ENCODE peak calls at places on chromosomes 12 and 14, in eight cellular contexts. One of them, this sample, is unnamed.

GRCh38 chr12:119940881-119941280 is 48.2 kb upstream of the BICDL1 start:
- DNase-seq in stomach: no peak
- DNase-seq in cardiac muscle cell: no peak
- DNase-seq in AG04450: no peak
- DNase-seq in glutamatergic neuron: no peak
- DNase-seq in progenitor cell of endocrine pancreas: no peak
- DNase-seq in GM12865: no peak
- DNase-seq in GM13977: no peak
- DNase-seq in this sample: no peak

GRCh38 chr14:68667313-68667791 is 125.5 kb downstream of the ZFP36L1 start:
- DNase-seq in progenitor cell of endocrine pancreas: no peak
- DNase-seq in stomach: no peak
- DNase-seq in AG04450: no peak
- DNase-seq in GM13977: no peak
- DNase-seq in glutamatergic neuron: no peak
- DNase-seq in GM12865: no peak
- DNase-seq in cardiac muscle cell: no peak
- DNase-seq in this sample: no peak

GRCh38 chr14:85296466-85297210 is 233.3 kb upstream of the FLRT2 start:
- DNase-seq in cardiac muscle cell: peak
- DNase-seq in stomach: no peak
- DNase-seq in GM12865: no peak
- DNase-seq in glutamatergic neuron: no peak
- DNase-seq in progenitor cell of endocrine pancreas: no peak
- DNase-seq in AG04450: peak
- DNase-seq in GM13977: no peak
- DNase-seq in this sample: no peak

GRCh38 chr14:65238456-65238855 is 136.1 kb upstream of the MAX start:
- DNase-seq in GM13977: no peak
- DNase-seq in glutamatergic neuron: no peak
- DNase-seq in AG04450: peak
- DNase-seq in stomach: no peak
- DNase-seq in GM12865: no peak
- DNase-seq in cardiac muscle cell: no peak
- DNase-seq in progenitor cell of endocrine pancreas: no peak
- DNase-seq in this sample: no peak

GRCh38 chr14:88323520-88324199 is 591 bp upstream of the KCNK10 start:
- DNase-seq in GM13977: peak
- DNase-seq in AG04450: no peak
- DNase-seq in stomach: no peak
- DNase-seq in cardiac muscle cell: peak
- DNase-seq in GM12865: peak
- DNase-seq in progenitor cell of endocrine pancreas: peak
- DNase-seq in glutamatergic neuron: peak
- DNase-seq in this sample: peak

GRCh38 chr12:25552681-25553080 is 402 bp downstream of the LMNTD1 start:
- DNase-seq in glutamatergic neuron: no peak
- DNase-seq in progenitor cell of endocrine pancreas: no peak
- DNase-seq in cardiac muscle cell: no peak
- DNase-seq in GM13977: no peak
- DNase-seq in stomach: no peak
- DNase-seq in GM12865: no peak
- DNase-seq in AG04450: peak
- DNase-seq in this sample: no peak

GRCh38 chr12:8157484-8158198 is 826 bp downstream of the ZNF705A start:
- DNase-seq in cardiac muscle cell: no peak
- DNase-seq in GM12865: no peak
- DNase-seq in glutamatergic neuron: no peak
- DNase-seq in progenitor cell of endocrine pancreas: no peak
- DNase-seq in GM13977: no peak
- DNase-seq in stomach: no peak
- DNase-seq in AG04450: no peak
- DNase-seq in this sample: no peak

GRCh38 chr14:101507306-101508150 is 53.8 kb upstream of the DIO3 start:
- DNase-seq in AG04450: no peak
- DNase-seq in glutamatergic neuron: peak
- DNase-seq in stomach: peak
- DNase-seq in cardiac muscle cell: no peak
- DNase-seq in GM12865: no peak
- DNase-seq in GM13977: no peak
- DNase-seq in progenitor cell of endocrine pancreas: no peak
- DNase-seq in this sample: no peak

GRCh38 chr12:69751476-69751875 is 12.8 kb downstream of the RAB3IP start:
- DNase-seq in GM13977: no peak
- DNase-seq in GM12865: no peak
- DNase-seq in glutamatergic neuron: no peak
- DNase-seq in progenitor cell of endocrine pancreas: no peak
- DNase-seq in cardiac muscle cell: no peak
- DNase-seq in AG04450: no peak
- DNase-seq in stomach: no peak
- DNase-seq in this sample: no peak

GRCh38 chr14:103716899-103717411 is 1.3 kb downstream of the ZFYVE21 start:
- DNase-seq in glutamatergic neuron: no peak
- DNase-seq in AG04450: no peak
- DNase-seq in progenitor cell of endocrine pancreas: no peak
- DNase-seq in GM12865: no peak
- DNase-seq in stomach: no peak
- DNase-seq in GM13977: no peak
- DNase-seq in cardiac muscle cell: no peak
- DNase-seq in this sample: no peak
- TF ChIP-seq CTCF in glutamatergic neuron: no peak
- TF ChIP-seq CTCF in AG04450: no peak
- TF ChIP-seq CTCF in progenitor cell of endocrine pancreas: no peak
- TF ChIP-seq CTCF in GM12865: no peak
- TF ChIP-seq CTCF in stomach: no peak
- TF ChIP-seq CTCF in GM13977: no peak
- TF ChIP-seq CTCF in cardiac muscle cell: no peak
- TF ChIP-seq CTCF in this sample: no peak

DNA sequence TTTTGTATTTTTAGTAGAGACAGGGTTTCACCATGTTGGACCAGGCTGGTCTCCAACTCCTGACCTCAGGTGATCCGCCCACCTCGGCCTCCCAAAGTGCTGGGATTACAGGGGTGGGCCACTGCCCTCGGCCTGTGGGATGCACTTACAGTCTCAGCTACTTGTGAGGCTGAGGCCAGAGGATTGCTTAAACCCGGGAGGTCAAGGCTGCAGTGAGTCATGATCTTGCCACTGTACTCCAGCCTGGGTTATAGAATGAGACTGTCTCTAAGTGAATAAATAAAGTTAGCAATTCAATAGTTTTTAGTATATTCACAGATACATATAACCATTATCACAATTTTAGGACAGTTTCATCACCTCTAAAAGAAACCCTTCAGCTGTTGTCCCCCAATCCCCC is 61.2 kb downstream of the HCAR2 start:
- DNase-seq in GM12865: no peak
- DNase-seq in stomach: no peak
- DNase-seq in GM13977: no peak
- DNase-seq in cardiac muscle cell: no peak
- DNase-seq in glutamatergic neuron: no peak
- DNase-seq in progenitor cell of endocrine pancreas: no peak
- DNase-seq in AG04450: no peak
- DNase-seq in this sample: no peak
- TF ChIP-seq CTCF in GM12865: no peak
- TF ChIP-seq CTCF in stomach: no peak
- TF ChIP-seq CTCF in GM13977: no peak
- TF ChIP-seq CTCF in cardiac muscle cell: no peak
- TF ChIP-seq CTCF in glutamatergic neuron: no peak
- TF ChIP-seq CTCF in progenitor cell of endocrine pancreas: no peak
- TF ChIP-seq CTCF in AG04450: no peak
- TF ChIP-seq CTCF in this sample: no peak

GRCh38 chr12:52441320-52441911 is 7.2 kb upstream of the KRT75 start:
- DNase-seq in glutamatergic neuron: no peak
- DNase-seq in GM12865: no peak
- DNase-seq in stomach: no peak
- DNase-seq in GM13977: no peak
- DNase-seq in AG04450: no peak
- DNase-seq in cardiac muscle cell: no peak
- DNase-seq in progenitor cell of endocrine pancreas: no peak
- DNase-seq in this sample: no peak

GRCh38 chr12:52440821-52441319 is 6.7 kb upstream of the KRT75 start:
- DNase-seq in AG04450: peak
- DNase-seq in glutamatergic neuron: no peak
- DNase-seq in stomach: no peak
- DNase-seq in GM12865: no peak
- DNase-seq in progenitor cell of endocrine pancreas: no peak
- DNase-seq in GM13977: no peak
- DNase-seq in cardiac muscle cell: no peak
- DNase-seq in this sample: no peak

GRCh38 chr12:52444647-52445595 is 7.0 kb downstream of the KRT6B start:
- DNase-seq in stomach: no peak
- DNase-seq in glutamatergic neuron: no peak
- DNase-seq in progenitor cell of endocrine pancreas: no peak
- DNase-seq in GM13977: no peak
- DNase-seq in GM12865: no peak
- DNase-seq in AG04450: no peak
- DNase-seq in cardiac muscle cell: no peak
- DNase-seq in this sample: no peak

GRCh38 chr12:52443966-52444365 is 8.0 kb downstream of the KRT6B start:
- DNase-seq in glutamatergic neuron: no peak
- DNase-seq in stomach: no peak
- DNase-seq in progenitor cell of endocrine pancreas: no peak
- DNase-seq in GM12865: no peak
- DNase-seq in AG04450: no peak
- DNase-seq in GM13977: no peak
- DNase-seq in cardiac muscle cell: no peak
- DNase-seq in this sample: no peak

GRCh38 chr12:52442600-52443061 is 8.5 kb upstream of the KRT75 start:
- DNase-seq in GM12865: no peak
- DNase-seq in glutamatergic neuron: no peak
- DNase-seq in GM13977: no peak
- DNase-seq in AG04450: peak
- DNase-seq in stomach: no peak
- DNase-seq in progenitor cell of endocrine pancreas: no peak
- DNase-seq in cardiac muscle cell: peak
- DNase-seq in this sample: no peak
- TF ChIP-seq CTCF in GM12865: no peak
- TF ChIP-seq CTCF in glutamatergic neuron: no peak
- TF ChIP-seq CTCF in GM13977: no peak
- TF ChIP-seq CTCF in AG04450: peak
- TF ChIP-seq CTCF in stomach: no peak
- TF ChIP-seq CTCF in progenitor cell of endocrine pancreas: no peak
- TF ChIP-seq CTCF in cardiac muscle cell: peak
- TF ChIP-seq CTCF in this sample: no peak

GRCh38 chr12:27732281-27732680 is 21.6 kb downstream of the MRPS35 start:
- DNase-seq in cardiac muscle cell: peak
- DNase-seq in AG04450: no peak
- DNase-seq in stomach: peak
- DNase-seq in GM12865: peak
- DNase-seq in glutamatergic neuron: no peak
- DNase-seq in progenitor cell of endocrine pancreas: no peak
- DNase-seq in GM13977: no peak
- DNase-seq in this sample: no peak
- TF ChIP-seq CTCF in cardiac muscle cell: peak
- TF ChIP-seq CTCF in AG04450: peak
- TF ChIP-seq CTCF in stomach: no peak
- TF ChIP-seq CTCF in GM12865: peak
- TF ChIP-seq CTCF in glutamatergic neuron: no peak
- TF ChIP-seq CTCF in progenitor cell of endocrine pancreas: peak
- TF ChIP-seq CTCF in GM13977: peak
- TF ChIP-seq CTCF in this sample: no peak

GRCh38 chr12:112261559-112261958 is 120.7 kb downstream of the HECTD4 start:
- DNase-seq in stomach: no peak
- DNase-seq in cardiac muscle cell: no peak
- DNase-seq in glutamatergic neuron: peak
- DNase-seq in progenitor cell of endocrine pancreas: no peak
- DNase-seq in GM12865: no peak
- DNase-seq in GM13977: no peak
- DNase-seq in AG04450: no peak
- DNase-seq in this sample: no peak
- TF ChIP-seq CTCF in stomach: no peak
- TF ChIP-seq CTCF in cardiac muscle cell: peak
- TF ChIP-seq CTCF in glutamatergic neuron: no peak
- TF ChIP-seq CTCF in progenitor cell of endocrine pancreas: peak
- TF ChIP-seq CTCF in GM12865: no peak
- TF ChIP-seq CTCF in GM13977: no peak
- TF ChIP-seq CTCF in AG04450: peak
- TF ChIP-seq CTCF in this sample: no peak

DNA sequence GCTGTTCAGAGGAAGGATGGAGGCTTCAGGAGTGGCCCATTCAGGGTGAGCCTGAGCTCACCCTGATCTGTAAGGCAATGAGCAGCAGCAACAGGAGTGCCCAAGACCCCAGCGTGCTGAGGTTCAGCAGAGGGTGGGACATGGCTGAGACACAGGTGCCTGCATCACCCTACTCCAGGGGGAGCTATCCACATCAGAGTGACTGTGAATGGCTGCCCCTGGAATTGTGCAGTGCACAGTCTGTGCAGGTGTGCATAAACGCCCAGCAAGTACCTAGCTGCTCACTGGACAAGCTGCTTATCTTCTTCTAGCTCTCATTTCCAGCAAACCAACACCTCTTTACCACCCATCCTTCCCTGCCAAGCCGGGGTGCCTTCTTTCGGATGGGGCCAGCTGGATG is 140.6 kb upstream of the PRMT8 start:
- DNase-seq in glutamatergic neuron: no peak
- DNase-seq in GM13977: no peak
- DNase-seq in GM12865: no peak
- DNase-seq in AG04450: no peak
- DNase-seq in cardiac muscle cell: no peak
- DNase-seq in stomach: no peak
- DNase-seq in progenitor cell of endocrine pancreas: no peak
- DNase-seq in this sample: no peak
- TF ChIP-seq CTCF in glutamatergic neuron: no peak
- TF ChIP-seq CTCF in GM13977: no peak
- TF ChIP-seq CTCF in GM12865: no peak
- TF ChIP-seq CTCF in AG04450: no peak
- TF ChIP-seq CTCF in cardiac muscle cell: no peak
- TF ChIP-seq CTCF in stomach: no peak
- TF ChIP-seq CTCF in progenitor cell of endocrine pancreas: peak
- TF ChIP-seq CTCF in this sample: no peak

This sample was measured in D721Med.